ENCODE peak calls at places on chromosome 9, in ten cellular contexts. One of them, this sample, is unnamed.
A peak's percentile ranks its signal among the peaks of the same experiment; 100 is the strongest.

GRCh38 chr9:129069128-129069824 is 11.6 kb upstream of the DOLPP1 start:
- DNase-seq in GM10248: peak; percentile 57
- DNase-seq in body of pancreas: peak; percentile 34
- DNase-seq in mammary epithelial cell: no peak
- DNase-seq in fibroblast of mammary gland: no peak
- DNase-seq in B cell: peak; percentile 90
- DNase-seq in mesothelial cell of epicardium: no peak
- DNase-seq in GM12878: no peak
- DNase-seq in esophagus squamous epithelium: peak; percentile 27
- DNase-seq in nephron progenitor cell: no peak
- DNase-seq in this sample: no peak

GRCh38 chr9:129253820-129254381 is 75.8 kb upstream of the IER5L start:
- DNase-seq in GM10248: no peak
- DNase-seq in body of pancreas: peak; percentile 23
- DNase-seq in mammary epithelial cell: no peak
- DNase-seq in fibroblast of mammary gland: peak; percentile 60
- DNase-seq in B cell: no peak
- DNase-seq in mesothelial cell of epicardium: no peak
- DNase-seq in GM12878: no peak
- DNase-seq in esophagus squamous epithelium: no peak
- DNase-seq in nephron progenitor cell: peak; percentile 36
- DNase-seq in this sample: no peak

GRCh38 chr9:84296146-84296843 is 44.3 kb downstream of the SLC28A3 start:
- DNase-seq in GM10248: peak; percentile 50
- DNase-seq in body of pancreas: no peak
- DNase-seq in mammary epithelial cell: peak; percentile 81
- DNase-seq in fibroblast of mammary gland: peak; percentile 73
- DNase-seq in B cell: no peak
- DNase-seq in mesothelial cell of epicardium: no peak
- DNase-seq in GM12878: peak; percentile 66
- DNase-seq in esophagus squamous epithelium: no peak
- DNase-seq in nephron progenitor cell: no peak
- DNase-seq in this sample: no peak

GRCh38 chr9:114501786-114502682 is 3.2 kb downstream of the WHRN start:
- DNase-seq in GM10248: no peak
- DNase-seq in body of pancreas: no peak
- DNase-seq in mammary epithelial cell: peak; percentile 57
- DNase-seq in fibroblast of mammary gland: peak; percentile 17
- DNase-seq in B cell: no peak
- DNase-seq in mesothelial cell of epicardium: no peak
- DNase-seq in GM12878: no peak
- DNase-seq in esophagus squamous epithelium: no peak
- DNase-seq in nephron progenitor cell: no peak
- DNase-seq in this sample: no peak

GRCh38 chr9:36721846-36722588 is 149.3 kb downstream of the MELK start:
- DNase-seq in GM10248: no peak
- DNase-seq in body of pancreas: peak; percentile 28
- DNase-seq in mammary epithelial cell: no peak
- DNase-seq in fibroblast of mammary gland: no peak
- DNase-seq in B cell: no peak
- DNase-seq in mesothelial cell of epicardium: peak; percentile 55
- DNase-seq in GM12878: no peak
- DNase-seq in esophagus squamous epithelium: no peak
- DNase-seq in nephron progenitor cell: no peak
- DNase-seq in this sample: no peak

GRCh38 chr9:117963493-117963892 is 259.3 kb downstream of the TLR4 start:
- DNase-seq in GM10248: no peak
- DNase-seq in body of pancreas: no peak
- DNase-seq in mammary epithelial cell: no peak
- DNase-seq in fibroblast of mammary gland: no peak
- DNase-seq in B cell: no peak
- DNase-seq in mesothelial cell of epicardium: no peak
- DNase-seq in GM12878: no peak
- DNase-seq in esophagus squamous epithelium: no peak
- DNase-seq in nephron progenitor cell: peak; percentile 1
- DNase-seq in this sample: no peak

GRCh38 chr9:126299706-126300276 is 26.8 kb upstream of the MVB12B start:
- DNase-seq in GM10248: no peak
- DNase-seq in body of pancreas: no peak
- DNase-seq in mammary epithelial cell: no peak
- DNase-seq in fibroblast of mammary gland: peak; percentile 9
- DNase-seq in B cell: no peak
- DNase-seq in mesothelial cell of epicardium: no peak
- DNase-seq in GM12878: no peak
- DNase-seq in esophagus squamous epithelium: no peak
- DNase-seq in nephron progenitor cell: no peak
- DNase-seq in this sample: no peak

GRCh38 chr9:93083592-93084470 is 12.2 kb upstream of the CARD19 start:
- DNase-seq in GM10248: no peak
- DNase-seq in body of pancreas: peak; percentile 2
- DNase-seq in mammary epithelial cell: no peak
- DNase-seq in fibroblast of mammary gland: peak; percentile 39
- DNase-seq in B cell: peak; percentile 10
- DNase-seq in mesothelial cell of epicardium: no peak
- DNase-seq in GM12878: no peak
- DNase-seq in esophagus squamous epithelium: no peak
- DNase-seq in nephron progenitor cell: no peak
- DNase-seq in this sample: no peak

GRCh38 chr9:114551750-114552685 is 35.6 kb upstream of the ATP6V1G1 start:
- DNase-seq in GM10248: no peak
- DNase-seq in body of pancreas: peak; percentile 51
- DNase-seq in mammary epithelial cell: peak; percentile 99
- DNase-seq in fibroblast of mammary gland: peak; percentile 98
- DNase-seq in B cell: no peak
- DNase-seq in mesothelial cell of epicardium: no peak
- DNase-seq in GM12878: no peak
- DNase-seq in esophagus squamous epithelium: no peak
- DNase-seq in nephron progenitor cell: peak; percentile 44
- DNase-seq in this sample: peak; percentile 60

GRCh38 chr9:109192732-109193361 is 25.8 kb upstream of the FRRS1L start:
- DNase-seq in GM10248: no peak
- DNase-seq in body of pancreas: peak; percentile 75
- DNase-seq in mammary epithelial cell: no peak
- DNase-seq in fibroblast of mammary gland: no peak
- DNase-seq in B cell: no peak
- DNase-seq in mesothelial cell of epicardium: no peak
- DNase-seq in GM12878: no peak
- DNase-seq in esophagus squamous epithelium: no peak
- DNase-seq in nephron progenitor cell: peak; percentile 50
- DNase-seq in this sample: no peak

GRCh38 chr9:114278881-114279570 is 43.9 kb upstream of the ORM1 start:
- DNase-seq in GM10248: no peak
- DNase-seq in body of pancreas: no peak
- DNase-seq in mammary epithelial cell: peak; percentile 88
- DNase-seq in fibroblast of mammary gland: peak; percentile 49
- DNase-seq in B cell: no peak
- DNase-seq in mesothelial cell of epicardium: no peak
- DNase-seq in GM12878: no peak
- DNase-seq in esophagus squamous epithelium: no peak
- DNase-seq in nephron progenitor cell: no peak
- DNase-seq in this sample: peak; percentile 18

GRCh38 chr9:135288941-135289534 is 190.5 kb upstream of the PPP1R26 start:
- DNase-seq in GM10248: no peak
- DNase-seq in body of pancreas: no peak
- DNase-seq in mammary epithelial cell: no peak
- DNase-seq in fibroblast of mammary gland: no peak
- DNase-seq in B cell: no peak
- DNase-seq in mesothelial cell of epicardium: no peak
- DNase-seq in GM12878: no peak
- DNase-seq in esophagus squamous epithelium: no peak
- DNase-seq in nephron progenitor cell: no peak
- DNase-seq in this sample: no peak

GRCh38 chr9:114684036-114684435 is 2.0 kb upstream of the TEX48 start:
- DNase-seq in GM10248: no peak
- DNase-seq in body of pancreas: no peak
- DNase-seq in mammary epithelial cell: no peak
- DNase-seq in fibroblast of mammary gland: no peak
- DNase-seq in B cell: no peak
- DNase-seq in mesothelial cell of epicardium: no peak
- DNase-seq in GM12878: no peak
- DNase-seq in esophagus squamous epithelium: no peak
- DNase-seq in nephron progenitor cell: no peak
- DNase-seq in this sample: no peak

GRCh38 chr9:133357656-133358055 is 1.3 kb downstream of the SURF2 start:
- DNase-seq in GM10248: no peak
- DNase-seq in body of pancreas: no peak
- DNase-seq in mammary epithelial cell: no peak
- DNase-seq in fibroblast of mammary gland: no peak
- DNase-seq in B cell: no peak
- DNase-seq in mesothelial cell of epicardium: no peak
- DNase-seq in GM12878: no peak
- DNase-seq in esophagus squamous epithelium: no peak
- DNase-seq in nephron progenitor cell: no peak
- DNase-seq in this sample: no peak

GRCh38 chr9:133354766-133355165 is 1.5 kb downstream of the SURF1 start:
- DNase-seq in GM10248: no peak
- DNase-seq in body of pancreas: no peak
- DNase-seq in mammary epithelial cell: no peak
- DNase-seq in fibroblast of mammary gland: no peak
- DNase-seq in B cell: no peak
- DNase-seq in mesothelial cell of epicardium: no peak
- DNase-seq in GM12878: no peak
- DNase-seq in esophagus squamous epithelium: no peak
- DNase-seq in nephron progenitor cell: no peak
- DNase-seq in this sample: no peak

GRCh38 chr9:133355881-133356357 is 368 bp downstream of the SURF1 start:
- DNase-seq in GM10248: no peak
- DNase-seq in body of pancreas: no peak
- DNase-seq in mammary epithelial cell: no peak
- DNase-seq in fibroblast of mammary gland: no peak
- DNase-seq in B cell: no peak
- DNase-seq in mesothelial cell of epicardium: no peak
- DNase-seq in GM12878: no peak
- DNase-seq in esophagus squamous epithelium: no peak
- DNase-seq in nephron progenitor cell: no peak
- DNase-seq in this sample: no peak

GRCh38 chr9:133353548-133353947 is 2.7 kb downstream of the SURF1 start:
- DNase-seq in GM10248: no peak
- DNase-seq in body of pancreas: no peak
- DNase-seq in mammary epithelial cell: no peak
- DNase-seq in fibroblast of mammary gland: no peak
- DNase-seq in B cell: no peak
- DNase-seq in mesothelial cell of epicardium: no peak
- DNase-seq in GM12878: no peak
- DNase-seq in esophagus squamous epithelium: no peak
- DNase-seq in nephron progenitor cell: no peak
- DNase-seq in this sample: no peak

DNA sequence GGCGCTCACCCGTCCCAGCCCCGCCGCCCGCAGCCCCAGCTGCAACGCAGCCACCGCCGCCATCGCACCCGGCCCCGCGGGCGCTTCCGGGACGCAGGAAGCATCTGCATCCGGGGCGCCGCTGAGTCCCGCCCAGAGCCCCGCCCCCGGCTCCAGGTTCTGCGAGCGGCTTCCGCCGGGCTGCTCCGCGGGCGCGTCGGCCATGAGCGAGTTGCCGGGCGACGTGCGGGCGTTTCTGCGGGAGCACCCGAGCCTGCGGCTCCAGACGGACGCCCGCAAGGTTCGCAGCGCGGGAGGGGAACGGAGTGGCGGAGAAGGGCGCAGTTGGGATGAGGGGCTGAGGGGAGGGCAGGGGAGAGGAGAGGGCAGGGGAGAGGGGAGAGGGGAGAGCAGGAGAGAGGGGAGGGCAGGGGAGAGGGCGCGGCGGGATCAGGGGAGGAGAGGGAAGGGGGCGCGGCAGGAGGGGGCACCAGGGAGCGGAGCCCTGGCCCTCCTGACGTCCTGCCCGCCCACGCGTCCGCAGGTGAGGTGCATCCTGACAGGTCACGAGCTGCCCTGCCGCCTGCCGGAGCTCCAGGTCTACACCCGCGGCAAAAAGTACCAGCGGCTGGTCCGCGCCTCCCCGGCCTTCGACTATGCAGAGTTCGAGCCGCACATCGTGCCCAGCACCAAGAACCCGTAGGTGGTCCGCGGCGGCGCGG is at the start of the genes SURF1 and SURF2:
- DNase-seq in GM10248: peak; percentile 93
- DNase-seq in body of pancreas: peak; percentile 90
- DNase-seq in mammary epithelial cell: peak; percentile 76
- DNase-seq in fibroblast of mammary gland: peak; percentile 61
- DNase-seq in B cell: peak; percentile 98
- DNase-seq in mesothelial cell of epicardium: peak; percentile 81
- DNase-seq in GM12878: no peak
- DNase-seq in esophagus squamous epithelium: no peak
- DNase-seq in nephron progenitor cell: peak; percentile 94
- DNase-seq in this sample: peak; percentile 52
- TF ChIP-seq CTCF in GM10248: peak; percentile 8
- TF ChIP-seq CTCF in body of pancreas: no peak
- TF ChIP-seq CTCF in mammary epithelial cell: peak; percentile 7
- TF ChIP-seq CTCF in fibroblast of mammary gland: no peak
- TF ChIP-seq CTCF in B cell: peak; percentile 33
- TF ChIP-seq CTCF in mesothelial cell of epicardium: no peak
- TF ChIP-seq CTCF in GM12878: peak; percentile 15
- TF ChIP-seq CTCF in esophagus squamous epithelium: no peak
- TF ChIP-seq CTCF in nephron progenitor cell: no peak
- TF ChIP-seq CTCF in this sample: no peak

DNA sequence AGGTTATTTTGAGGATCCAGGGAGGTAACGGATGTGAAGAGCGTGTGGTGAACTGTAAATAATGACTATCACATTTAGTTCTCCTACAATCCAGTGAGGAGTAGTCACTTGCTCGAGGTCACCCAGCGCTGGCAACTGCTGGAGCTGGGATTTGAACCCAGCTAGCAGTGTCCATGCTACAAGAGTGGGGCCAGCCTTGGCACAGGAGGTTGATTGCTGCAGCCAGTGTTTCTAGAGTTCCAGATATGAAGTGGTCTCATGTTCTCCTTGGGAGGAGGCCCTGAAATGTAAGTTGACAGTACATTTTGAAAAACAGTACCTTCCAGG is 765 bp downstream of the CCDC107 start:
- DNase-seq in GM10248: no peak
- DNase-seq in body of pancreas: peak; percentile 41
- DNase-seq in mammary epithelial cell: peak; percentile 54
- DNase-seq in fibroblast of mammary gland: peak; percentile 70
- DNase-seq in B cell: no peak
- DNase-seq in mesothelial cell of epicardium: no peak
- DNase-seq in GM12878: no peak
- DNase-seq in esophagus squamous epithelium: no peak
- DNase-seq in nephron progenitor cell: no peak
- DNase-seq in this sample: no peak
- TF ChIP-seq CTCF in GM10248: no peak
- TF ChIP-seq CTCF in body of pancreas: no peak
- TF ChIP-seq CTCF in mammary epithelial cell: no peak
- TF ChIP-seq CTCF in fibroblast of mammary gland: no peak
- TF ChIP-seq CTCF in B cell: no peak
- TF ChIP-seq CTCF in mesothelial cell of epicardium: no peak
- TF ChIP-seq CTCF in GM12878: no peak
- TF ChIP-seq CTCF in esophagus squamous epithelium: no peak
- TF ChIP-seq CTCF in nephron progenitor cell: no peak
- TF ChIP-seq CTCF in this sample: no peak

GRCh38 chr9:19371942-19372341 is 8.1 kb downstream of the RPS6 start:
- DNase-seq in GM10248: no peak
- DNase-seq in body of pancreas: no peak
- DNase-seq in mammary epithelial cell: no peak
- DNase-seq in fibroblast of mammary gland: no peak
- DNase-seq in B cell: no peak
- DNase-seq in mesothelial cell of epicardium: no peak
- DNase-seq in GM12878: no peak
- DNase-seq in esophagus squamous epithelium: no peak
- DNase-seq in nephron progenitor cell: no peak
- DNase-seq in this sample: no peak
- TF ChIP-seq CTCF in GM10248: no peak
- TF ChIP-seq CTCF in body of pancreas: no peak
- TF ChIP-seq CTCF in mammary epithelial cell: no peak
- TF ChIP-seq CTCF in fibroblast of mammary gland: no peak
- TF ChIP-seq CTCF in B cell: no peak
- TF ChIP-seq CTCF in mesothelial cell of epicardium: no peak
- TF ChIP-seq CTCF in GM12878: no peak
- TF ChIP-seq CTCF in esophagus squamous epithelium: no peak
- TF ChIP-seq CTCF in nephron progenitor cell: no peak
- TF ChIP-seq CTCF in this sample: no peak

GRCh38 chr9:98989036-98990000 is 45.6 kb downstream of the COL15A1 start:
- DNase-seq in GM10248: no peak
- DNase-seq in body of pancreas: no peak
- DNase-seq in mammary epithelial cell: peak; percentile 83
- DNase-seq in fibroblast of mammary gland: peak; percentile 100
- DNase-seq in B cell: no peak
- DNase-seq in mesothelial cell of epicardium: no peak
- DNase-seq in GM12878: peak; percentile 8
- DNase-seq in esophagus squamous epithelium: no peak
- DNase-seq in nephron progenitor cell: no peak
- DNase-seq in this sample: peak; percentile 50
- TF ChIP-seq CTCF in GM10248: no peak
- TF ChIP-seq CTCF in body of pancreas: no peak
- TF ChIP-seq CTCF in mammary epithelial cell: no peak
- TF ChIP-seq CTCF in fibroblast of mammary gland: peak; percentile 35
- TF ChIP-seq CTCF in B cell: no peak
- TF ChIP-seq CTCF in mesothelial cell of epicardium: no peak
- TF ChIP-seq CTCF in GM12878: no peak
- TF ChIP-seq CTCF in esophagus squamous epithelium: no peak
- TF ChIP-seq CTCF in nephron progenitor cell: no peak
- TF ChIP-seq CTCF in this sample: no peak